ENCODE peak calls at places on chromosomes 1 and 21, in eight cellular contexts. G, Z, T, Q, X, A, O and R are unnamed samples.

GRCh38 chr1:245155186-245156040 is 628 bp downstream of the KIF26B start:
- DNase-seq in Q (no peak), G (no peak), Z (no peak), X (no peak), T (no peak), O (peak), A (no peak), R (no peak)

GRCh38 chr1:209250970-209251636 is 332.4 kb upstream of the CAMK1G start:
- DNase-seq in T (no peak), Z (no peak), A (no peak), X (no peak), O (no peak), G (no peak), Q (no peak), R (no peak)

GRCh38 chr1:103220503-103221095 is 112.3 kb upstream of the COL11A1 start:
- DNase-seq in X (no peak), Q (no peak), Z (no peak), A (peak), O (no peak), T (no peak), G (no peak), R (no peak)

GRCh38 chr1:1359316-1359667 is 937 bp upstream of the MXRA8 start:
- DNase-seq in Z (no peak), Q (peak), A (peak), O (no peak), T (no peak), X (peak), G (peak), R (no peak)

GRCh38 chr1:224211262-224211962 is 28.4 kb downstream of the DEGS1 start:
- DNase-seq in A (peak), X (no peak), Q (no peak), O (peak), T (peak), Z (no peak), G (no peak), R (no peak)

GRCh38 chr1:8127201-8127641 is 101.1 kb upstream of the ERRFI1 start:
- DNase-seq in G (no peak), Z (no peak), O (no peak), Q (no peak), A (no peak), X (no peak), T (no peak), R (no peak)

GRCh38 chr1:12643079-12643478 is 806 bp upstream of the AADACL4 start:
- DNase-seq in O (no peak), X (no peak), A (no peak), Z (no peak), Q (no peak), T (no peak), G (no peak), R (no peak)

GRCh38 chr1:160855181-160855981 is 7.3 kb downstream of the CD244 start:
- DNase-seq in A (no peak), G (no peak), Z (no peak), T (no peak), O (no peak), X (no peak), Q (no peak), R (no peak)

GRCh38 chr1:94309829-94310569 is 72.6 kb upstream of the ARHGAP29 start:
- DNase-seq in X (no peak), Q (no peak), A (no peak), O (no peak), T (no peak), G (no peak), Z (no peak), R (no peak)

GRCh38 chr1:56506951-56507437 is 72.4 kb downstream of the PLPP3 start:
- DNase-seq in A (no peak), X (no peak), G (no peak), Q (no peak), T (no peak), O (no peak), Z (no peak), R (no peak)
- H3K27ac ChIP-seq in A (no peak), X (no peak), G (no peak), Q (peak), T (peak), O (no peak), Z (no peak), R (peak)

GRCh38 chr1:168136709-168137514 is at the start of gene GPR161:
- DNase-seq in X (peak), O (peak), A (no peak), Q (peak), T (peak), G (peak), Z (no peak), R (no peak)

GRCh38 chr1:168135116-168135981 is 1.4 kb downstream of the GPR161 start:
- DNase-seq in O (no peak), Q (no peak), G (no peak), T (no peak), A (no peak), X (no peak), Z (no peak), R (no peak)

GRCh38 chr1:168135982-168136708 is 585 bp downstream of the GPR161 start:
- DNase-seq in O (peak), T (no peak), Z (no peak), Q (peak), X (peak), G (peak), A (no peak), R (no peak)

GRCh38 chr1:168137515-168137821 is 738 bp upstream of the GPR161 start:
- DNase-seq in G (no peak), T (no peak), X (no peak), O (no peak), Q (no peak), A (no peak), Z (no peak), R (no peak)

DNA sequence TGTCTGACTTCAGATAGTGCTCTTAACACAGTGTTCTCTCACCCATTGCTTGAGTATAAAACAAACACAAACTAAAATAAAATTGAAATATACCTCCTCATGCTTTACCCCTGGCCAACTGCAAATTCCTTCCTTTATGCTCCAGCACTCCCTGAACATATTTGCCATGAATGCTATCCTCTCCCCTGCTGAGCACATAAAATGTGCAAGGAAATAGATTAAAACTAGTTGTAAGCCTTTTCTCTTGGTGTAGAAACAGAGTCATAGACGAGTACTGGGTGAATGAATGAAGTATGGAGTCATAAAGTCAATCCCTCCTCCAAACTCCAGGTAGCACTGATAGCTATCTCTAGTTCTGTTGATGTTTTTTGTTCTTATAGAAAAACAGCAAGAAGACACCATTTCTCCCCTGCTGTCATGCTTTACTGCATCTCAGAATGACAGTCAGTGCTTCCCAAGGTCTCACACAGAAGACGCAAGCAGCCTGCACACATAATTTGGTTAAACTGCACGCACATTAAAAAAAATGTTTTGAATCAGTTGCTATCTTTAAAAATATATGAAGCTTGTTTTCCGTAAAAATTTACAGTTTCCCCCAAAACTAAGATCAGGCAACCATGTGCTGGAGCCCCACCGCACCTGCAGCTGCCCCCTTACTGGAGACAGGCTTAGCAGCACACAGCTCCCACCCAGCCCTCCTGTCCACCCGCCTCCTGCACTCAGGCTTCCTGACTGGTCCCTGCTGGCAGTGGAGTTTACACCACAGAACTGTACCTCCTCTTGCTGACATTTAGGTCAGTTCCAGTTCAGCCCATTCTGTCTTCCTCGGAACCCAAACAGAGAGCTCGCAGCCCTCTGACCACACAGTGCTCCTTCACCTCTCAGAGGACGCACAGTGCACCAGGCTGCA is 2.3 kb downstream of the GPR161 start:
- DNase-seq in A (no peak), O (no peak), Z (no peak), Q (no peak), G (no peak), T (no peak), X (no peak), R (no peak)
- H3K4me3 ChIP-seq in A (no peak), O (no peak), Z (no peak), Q (no peak), G (no peak), T (no peak), X (peak), R (peak)

GRCh38 chr1:164701221-164701761 is 142.3 kb downstream of the PBX1 start:
- DNase-seq in Q (no peak), A (no peak), T (no peak), G (no peak), X (no peak), Z (no peak), O (no peak), R (no peak)

GRCh38 chr1:164702216-164702615 is 143.2 kb downstream of the PBX1 start:
- DNase-seq in X (no peak), O (no peak), Q (no peak), G (no peak), T (no peak), A (no peak), Z (no peak), R (no peak)

GRCh38 chr1:164700683-164701082 is 141.7 kb downstream of the PBX1 start:
- DNase-seq in T (no peak), O (no peak), X (no peak), Q (no peak), A (no peak), Z (no peak), G (no peak), R (no peak)

GRCh38 chr1:164702664-164703063 is 143.7 kb downstream of the PBX1 start:
- DNase-seq in Z (no peak), Q (no peak), T (no peak), O (no peak), A (no peak), X (no peak), G (no peak), R (no peak)

DNA sequence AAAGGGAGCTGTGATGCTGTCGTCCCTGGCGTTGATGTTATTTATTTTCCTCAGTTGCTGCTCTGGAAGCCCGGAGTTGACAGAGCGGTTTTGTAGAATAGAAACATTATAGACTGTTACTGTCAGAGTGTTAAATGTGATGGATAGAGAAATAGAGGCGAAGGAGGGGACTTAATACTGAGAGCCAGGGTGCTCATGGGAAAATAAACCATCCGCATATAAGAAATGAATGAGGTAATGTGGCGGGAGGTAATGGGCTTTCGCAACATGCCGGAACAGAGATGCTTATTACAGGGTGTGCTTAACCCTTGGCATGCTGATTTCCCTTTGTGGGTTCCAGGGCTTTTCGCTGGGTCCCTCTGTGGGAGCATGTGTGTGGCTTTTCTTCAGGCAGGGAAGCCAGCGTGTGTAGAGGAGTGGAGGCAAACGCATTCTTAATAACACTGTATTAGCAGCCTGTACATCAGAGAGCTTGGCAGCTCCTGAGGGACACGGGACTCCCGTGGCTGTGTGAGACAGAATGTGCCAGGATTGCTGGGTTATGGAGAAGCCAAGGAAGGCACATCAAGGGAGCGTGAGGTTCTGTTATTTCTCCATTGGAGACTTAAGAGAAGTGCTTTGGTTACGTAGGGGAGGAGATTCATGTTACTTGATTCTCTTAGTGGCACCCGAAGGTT is 141.0 kb downstream of the PBX1 start:
- DNase-seq in A (no peak), G (peak), Z (no peak), X (no peak), Q (no peak), O (no peak), T (no peak), R (no peak)
- H3K27ac ChIP-seq in A (no peak), G (peak), Z (peak), X (peak), Q (peak), O (no peak), T (no peak), R (no peak)

GRCh38 chr1:66537718-66538117 is 3.8 kb downstream of the SGIP1 start:
- DNase-seq in Q (no peak), Z (no peak), G (no peak), A (no peak), T (no peak), X (no peak), O (no peak), R (no peak)
- H3K4me3 ChIP-seq in Q (no peak), Z (no peak), G (no peak), A (no peak), T (no peak), X (no peak), O (no peak), R (no peak)

GRCh38 chr21:45328198-45329087 is 40.7 kb upstream of the POFUT2 start:
- DNase-seq in G (peak), Z (no peak), T (no peak), A (no peak), Q (peak), X (peak), O (no peak), R (no peak)
- H3K27ac ChIP-seq in G (no peak), Z (no peak), T (no peak), A (no peak), Q (no peak), X (peak), O (no peak), R (no peak)